ENCODE peak calls at places on chromosomes 4 and X, in ten cellular contexts. One of them, this sample, is unnamed.

GRCh38 chrX:23392195-23392594 is 57.5 kb downstream of the PTCHD1 start:
- DNase-seq in uterus: no peak
- DNase-seq in AG04450: no peak
- DNase-seq in ascending aorta: no peak
- DNase-seq in HFF-Myc: no peak
- DNase-seq in fibroblast of pulmonary artery: no peak
- DNase-seq in OCI-LY7: no peak
- DNase-seq in psoas muscle: no peak
- DNase-seq in tibial artery: no peak
- DNase-seq in fibroblast of lung: no peak
- DNase-seq in this sample: no peak

GRCh38 chr4:7067147-7067522 is 729 bp downstream of the GRPEL1 start:
- DNase-seq in OCI-LY7: no peak
- DNase-seq in fibroblast of pulmonary artery: no peak
- DNase-seq in ascending aorta: no peak
- DNase-seq in fibroblast of lung: no peak
- DNase-seq in tibial artery: peak
- DNase-seq in HFF-Myc: no peak
- DNase-seq in AG04450: no peak
- DNase-seq in psoas muscle: peak
- DNase-seq in uterus: no peak
- DNase-seq in this sample: no peak

GRCh38 chrX:71496476-71496875 is 36.4 kb upstream of the OGT start:
- DNase-seq in ascending aorta: no peak
- DNase-seq in psoas muscle: no peak
- DNase-seq in fibroblast of lung: no peak
- DNase-seq in OCI-LY7: no peak
- DNase-seq in tibial artery: no peak
- DNase-seq in HFF-Myc: no peak
- DNase-seq in AG04450: no peak
- DNase-seq in uterus: no peak
- DNase-seq in fibroblast of pulmonary artery: no peak
- DNase-seq in this sample: no peak

GRCh38 chr4:123037809-123038208 is 115.4 kb upstream of the NUDT6 start:
- DNase-seq in HFF-Myc: no peak
- DNase-seq in AG04450: no peak
- DNase-seq in fibroblast of lung: peak
- DNase-seq in psoas muscle: no peak
- DNase-seq in fibroblast of pulmonary artery: peak
- DNase-seq in OCI-LY7: no peak
- DNase-seq in tibial artery: no peak
- DNase-seq in uterus: no peak
- DNase-seq in ascending aorta: no peak
- DNase-seq in this sample: peak

GRCh38 chr4:180866933-180867643 is 1376.1 kb upstream of the TENM3 start:
- DNase-seq in fibroblast of pulmonary artery: no peak
- DNase-seq in tibial artery: no peak
- DNase-seq in ascending aorta: no peak
- DNase-seq in OCI-LY7: no peak
- DNase-seq in psoas muscle: no peak
- DNase-seq in HFF-Myc: no peak
- DNase-seq in AG04450: no peak
- DNase-seq in uterus: no peak
- DNase-seq in fibroblast of lung: no peak
- DNase-seq in this sample: no peak

GRCh38 chrX:34559325-34559724 is 97.8 kb downstream of the TMEM47 start:
- DNase-seq in ascending aorta: no peak
- DNase-seq in fibroblast of pulmonary artery: peak
- DNase-seq in AG04450: no peak
- DNase-seq in fibroblast of lung: peak
- DNase-seq in tibial artery: no peak
- DNase-seq in uterus: no peak
- DNase-seq in OCI-LY7: no peak
- DNase-seq in HFF-Myc: peak
- DNase-seq in psoas muscle: no peak
- DNase-seq in this sample: no peak

GRCh38 chrX:107825698-107826285 is at the start of gene MID2:
- DNase-seq in HFF-Myc: no peak
- DNase-seq in fibroblast of pulmonary artery: peak
- DNase-seq in AG04450: no peak
- DNase-seq in fibroblast of lung: peak
- DNase-seq in psoas muscle: peak
- DNase-seq in tibial artery: peak
- DNase-seq in OCI-LY7: no peak
- DNase-seq in ascending aorta: peak
- DNase-seq in uterus: peak
- DNase-seq in this sample: peak

GRCh38 chr4:103756736-103757135 is 37.0 kb upstream of the TACR3 start:
- DNase-seq in AG04450: no peak
- DNase-seq in uterus: no peak
- DNase-seq in tibial artery: no peak
- DNase-seq in ascending aorta: no peak
- DNase-seq in psoas muscle: no peak
- DNase-seq in OCI-LY7: no peak
- DNase-seq in HFF-Myc: no peak
- DNase-seq in fibroblast of lung: no peak
- DNase-seq in fibroblast of pulmonary artery: no peak
- DNase-seq in this sample: no peak

GRCh38 chr4:24574256-24574655 is 10.1 kb downstream of the DHX15 start:
- DNase-seq in tibial artery: no peak
- DNase-seq in fibroblast of pulmonary artery: no peak
- DNase-seq in OCI-LY7: no peak
- DNase-seq in AG04450: no peak
- DNase-seq in psoas muscle: no peak
- DNase-seq in fibroblast of lung: no peak
- DNase-seq in uterus: no peak
- DNase-seq in HFF-Myc: no peak
- DNase-seq in ascending aorta: no peak
- DNase-seq in this sample: no peak

GRCh38 chrX:69158166-69159040 is 6.8 kb downstream of the PJA1 start:
- DNase-seq in tibial artery: peak
- DNase-seq in HFF-Myc: no peak
- DNase-seq in fibroblast of pulmonary artery: peak
- DNase-seq in psoas muscle: peak
- DNase-seq in AG04450: peak
- DNase-seq in fibroblast of lung: peak
- DNase-seq in uterus: peak
- DNase-seq in ascending aorta: peak
- DNase-seq in OCI-LY7: peak
- DNase-seq in this sample: peak

GRCh38 chrX:10756365-10756915 is 136.1 kb upstream of the MID1 start:
- DNase-seq in OCI-LY7: no peak
- DNase-seq in fibroblast of pulmonary artery: peak
- DNase-seq in AG04450: peak
- DNase-seq in HFF-Myc: peak
- DNase-seq in ascending aorta: no peak
- DNase-seq in tibial artery: no peak
- DNase-seq in uterus: peak
- DNase-seq in psoas muscle: no peak
- DNase-seq in fibroblast of lung: peak
- DNase-seq in this sample: peak

GRCh38 chrX:47264507-47265173 is 31.8 kb downstream of the USP11 start:
- DNase-seq in uterus: no peak
- DNase-seq in fibroblast of lung: peak
- DNase-seq in tibial artery: no peak
- DNase-seq in ascending aorta: no peak
- DNase-seq in AG04450: no peak
- DNase-seq in HFF-Myc: no peak
- DNase-seq in OCI-LY7: no peak
- DNase-seq in fibroblast of pulmonary artery: peak
- DNase-seq in psoas muscle: no peak
- DNase-seq in this sample: peak

GRCh38 chr4:5959221-5959982 is 58.8 kb downstream of the C4orf50 start:
- DNase-seq in fibroblast of pulmonary artery: no peak
- DNase-seq in fibroblast of lung: no peak
- DNase-seq in AG04450: no peak
- DNase-seq in OCI-LY7: no peak
- DNase-seq in HFF-Myc: no peak
- DNase-seq in uterus: no peak
- DNase-seq in ascending aorta: peak
- DNase-seq in psoas muscle: no peak
- DNase-seq in tibial artery: no peak
- DNase-seq in this sample: no peak

GRCh38 chr4:26931961-26932360 is 71.3 kb downstream of the STIM2 start:
- DNase-seq in tibial artery: no peak
- DNase-seq in psoas muscle: no peak
- DNase-seq in fibroblast of pulmonary artery: peak
- DNase-seq in OCI-LY7: no peak
- DNase-seq in uterus: no peak
- DNase-seq in ascending aorta: no peak
- DNase-seq in HFF-Myc: no peak
- DNase-seq in fibroblast of lung: peak
- DNase-seq in AG04450: no peak
- DNase-seq in this sample: no peak

GRCh38 chr4:74042681-74043080 is 4.2 kb upstream of the CXCL3 start:
- DNase-seq in fibroblast of lung: no peak
- DNase-seq in tibial artery: no peak
- DNase-seq in psoas muscle: no peak
- DNase-seq in fibroblast of pulmonary artery: no peak
- DNase-seq in ascending aorta: no peak
- DNase-seq in uterus: no peak
- DNase-seq in HFF-Myc: no peak
- DNase-seq in AG04450: no peak
- DNase-seq in OCI-LY7: no peak
- DNase-seq in this sample: no peak
- TF ChIP-seq CTCF in fibroblast of lung: no peak
- TF ChIP-seq CTCF in tibial artery: no peak
- TF ChIP-seq CTCF in psoas muscle: no peak
- TF ChIP-seq CTCF in fibroblast of pulmonary artery: no peak
- TF ChIP-seq CTCF in ascending aorta: no peak
- TF ChIP-seq CTCF in uterus: no peak
- TF ChIP-seq CTCF in HFF-Myc: no peak
- TF ChIP-seq CTCF in AG04450: no peak
- TF ChIP-seq CTCF in OCI-LY7: no peak
- TF ChIP-seq CTCF in this sample: no peak

GRCh38 chr4:39446483-39446841 is 12.3 kb downstream of the RPL9 start:
- DNase-seq in ascending aorta: no peak
- DNase-seq in fibroblast of lung: no peak
- DNase-seq in tibial artery: no peak
- DNase-seq in HFF-Myc: no peak
- DNase-seq in fibroblast of pulmonary artery: no peak
- DNase-seq in OCI-LY7: no peak
- DNase-seq in AG04450: no peak
- DNase-seq in psoas muscle: peak
- DNase-seq in uterus: no peak
- DNase-seq in this sample: no peak
- H3K4me3 ChIP-seq in ascending aorta: peak
- H3K4me3 ChIP-seq in fibroblast of lung: no peak
- H3K4me3 ChIP-seq in tibial artery: peak
- H3K4me3 ChIP-seq in HFF-Myc: no peak
- H3K4me3 ChIP-seq in fibroblast of pulmonary artery: peak
- H3K4me3 ChIP-seq in OCI-LY7: no peak
- H3K4me3 ChIP-seq in AG04450: no peak
- H3K4me3 ChIP-seq in psoas muscle: peak
- H3K4me3 ChIP-seq in uterus: peak
- H3K4me3 ChIP-seq in this sample: peak

GRCh38 chr4:95122001-95122400 is 364.2 kb downstream of the BMPR1B start:
- DNase-seq in HFF-Myc: no peak
- DNase-seq in OCI-LY7: no peak
- DNase-seq in fibroblast of pulmonary artery: no peak
- DNase-seq in AG04450: no peak
- DNase-seq in ascending aorta: no peak
- DNase-seq in psoas muscle: no peak
- DNase-seq in tibial artery: no peak
- DNase-seq in uterus: no peak
- DNase-seq in fibroblast of lung: no peak
- DNase-seq in this sample: no peak

GRCh38 chr4:95129036-95129435 is 371.3 kb downstream of the BMPR1B start:
- DNase-seq in tibial artery: no peak
- DNase-seq in AG04450: no peak
- DNase-seq in fibroblast of lung: peak
- DNase-seq in fibroblast of pulmonary artery: peak
- DNase-seq in OCI-LY7: no peak
- DNase-seq in HFF-Myc: no peak
- DNase-seq in psoas muscle: no peak
- DNase-seq in ascending aorta: no peak
- DNase-seq in uterus: no peak
- DNase-seq in this sample: peak

GRCh38 chr4:95129708-95130343 is 372.1 kb downstream of the BMPR1B start:
- DNase-seq in fibroblast of pulmonary artery: peak
- DNase-seq in tibial artery: peak
- DNase-seq in psoas muscle: no peak
- DNase-seq in AG04450: peak
- DNase-seq in ascending aorta: peak
- DNase-seq in uterus: peak
- DNase-seq in fibroblast of lung: peak
- DNase-seq in HFF-Myc: peak
- DNase-seq in OCI-LY7: no peak
- DNase-seq in this sample: peak

GRCh38 chr4:95120456-95120855 is 362.7 kb downstream of the BMPR1B start:
- DNase-seq in HFF-Myc: no peak
- DNase-seq in tibial artery: no peak
- DNase-seq in ascending aorta: no peak
- DNase-seq in fibroblast of lung: no peak
- DNase-seq in fibroblast of pulmonary artery: no peak
- DNase-seq in uterus: no peak
- DNase-seq in psoas muscle: no peak
- DNase-seq in OCI-LY7: no peak
- DNase-seq in AG04450: no peak
- DNase-seq in this sample: no peak

DNA sequence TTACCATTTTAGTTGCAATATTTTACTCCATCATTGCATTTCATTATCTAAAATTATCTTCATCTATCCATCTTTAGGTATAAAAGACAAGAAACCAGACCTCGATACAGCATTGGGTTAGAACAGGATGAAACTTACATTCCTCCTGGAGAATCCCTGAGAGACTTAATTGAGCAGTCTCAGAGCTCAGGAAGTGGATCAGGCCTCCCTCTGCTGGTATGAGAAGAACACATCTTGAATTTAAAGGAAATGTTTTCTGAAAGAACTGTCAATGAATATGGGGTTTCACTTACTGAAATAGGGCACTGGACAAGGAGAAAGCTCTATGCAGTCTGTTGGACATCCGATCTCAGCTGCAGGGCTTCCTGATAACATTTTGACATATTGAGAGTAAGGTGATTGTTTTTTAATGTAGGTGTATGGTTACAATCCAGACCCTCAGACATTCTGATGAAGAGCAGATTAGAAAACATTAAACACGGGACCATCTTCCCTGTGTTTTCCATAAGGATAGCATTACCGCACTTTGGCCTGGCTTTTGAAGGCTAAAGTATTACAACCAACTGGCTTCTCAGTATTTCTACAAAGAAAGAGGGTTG is 367.2 kb downstream of the BMPR1B start:
- DNase-seq in psoas muscle: no peak
- DNase-seq in OCI-LY7: peak
- DNase-seq in tibial artery: no peak
- DNase-seq in fibroblast of pulmonary artery: peak
- DNase-seq in HFF-Myc: peak
- DNase-seq in AG04450: peak
- DNase-seq in uterus: peak
- DNase-seq in fibroblast of lung: peak
- DNase-seq in ascending aorta: no peak
- DNase-seq in this sample: peak
- TF ChIP-seq CTCF in psoas muscle: peak
- TF ChIP-seq CTCF in OCI-LY7: peak
- TF ChIP-seq CTCF in tibial artery: peak
- TF ChIP-seq CTCF in fibroblast of pulmonary artery: peak
- TF ChIP-seq CTCF in HFF-Myc: peak
- TF ChIP-seq CTCF in AG04450: peak
- TF ChIP-seq CTCF in uterus: no peak
- TF ChIP-seq CTCF in fibroblast of lung: peak
- TF ChIP-seq CTCF in ascending aorta: no peak
- TF ChIP-seq CTCF in this sample: peak

GRCh38 chr4:150782311-150782710 is 200.4 kb downstream of the MAB21L2 start:
- DNase-seq in fibroblast of pulmonary artery: peak
- DNase-seq in OCI-LY7: no peak
- DNase-seq in tibial artery: no peak
- DNase-seq in ascending aorta: no peak
- DNase-seq in fibroblast of lung: peak
- DNase-seq in psoas muscle: no peak
- DNase-seq in HFF-Myc: no peak
- DNase-seq in AG04450: no peak
- DNase-seq in uterus: no peak
- DNase-seq in this sample: peak
- H3K4me3 ChIP-seq in fibroblast of pulmonary artery: no peak
- H3K4me3 ChIP-seq in OCI-LY7: no peak
- H3K4me3 ChIP-seq in tibial artery: peak
- H3K4me3 ChIP-seq in ascending aorta: peak
- H3K4me3 ChIP-seq in fibroblast of lung: no peak
- H3K4me3 ChIP-seq in psoas muscle: no peak
- H3K4me3 ChIP-seq in HFF-Myc: no peak
- H3K4me3 ChIP-seq in AG04450: no peak
- H3K4me3 ChIP-seq in uterus: no peak
- H3K4me3 ChIP-seq in this sample: no peak

This sample was measured in kidney epithelial cell.